ENCODE peak calls at places on chromosomes 11 and 22, in eight cellular contexts. X, L, B, I, Y, C, F and D are unnamed samples.
A peak's percentile ranks its signal among the peaks of the same experiment; 100 is the strongest.

GRCh38 chr22:31277741-31278642 is 14.3 kb downstream of the PIK3IP1 start:
- DNase-seq in Y (no peak), B (no peak), L (no peak), C (no peak), F (no peak), I (no peak), X (no peak), D (no peak)

GRCh38 chr11:115488945-115489344 is 15.3 kb downstream of the CADM1 start:
- DNase-seq in I (no peak), Y (no peak), B (peak; percentile 87), X (no peak), F (no peak), L (no peak), C (no peak), D (no peak)

GRCh38 chr22:38419121-38419863 is 35.7 kb downstream of the KCNJ4 start:
- DNase-seq in F (no peak), I (no peak), Y (no peak), L (no peak), B (no peak), C (no peak), X (no peak), D (no peak)

GRCh38 chr11:69425895-69426544 is 55.4 kb upstream of the LINC01488 start:
- DNase-seq in X (no peak), C (no peak), B (no peak), Y (no peak), L (no peak), I (no peak), F (no peak), D (no peak)

GRCh38 chr22:25645964-25646363 is 81.5 kb downstream of the GRK3 start:
- DNase-seq in Y (no peak), L (no peak), I (no peak), F (no peak), C (no peak), X (no peak), B (peak; percentile 71), D (no peak)

GRCh38 chr22:36301384-36301828 is 48.5 kb downstream of the APOL1 start:
- DNase-seq in I (peak; percentile 80), L (peak; percentile 94), Y (peak; percentile 83), F (peak; percentile 78), C (peak; percentile 86), B (peak; percentile 59), X (no peak), D (peak; percentile 35)

GRCh38 chr11:118530683-118531596 is at the start of gene TMEM25:
- DNase-seq in X (no peak), L (peak; percentile 93), Y (peak; percentile 72), C (peak; percentile 79), B (peak; percentile 20), F (peak; percentile 73), I (peak; percentile 75), D (peak; percentile 96)

GRCh38 chr11:8567597-8568198 is 26.3 kb downstream of the STK33 start:
- DNase-seq in I (no peak), X (no peak), C (no peak), B (peak; percentile 88), L (no peak), Y (no peak), F (no peak), D (no peak)

GRCh38 chr11:46389450-46390330 is 1.9 kb downstream of the CHRM4 start:
- DNase-seq in C (peak; percentile 91), Y (peak; percentile 75), L (peak; percentile 94), I (peak; percentile 63), F (peak; percentile 74), X (no peak), B (peak; percentile 23), D (peak; percentile 85)

GRCh38 chr22:19868773-19869471 is 14.2 kb upstream of the GNB1L start:
- DNase-seq in X (no peak), F (no peak), L (peak; percentile 84), C (no peak), Y (no peak), B (peak; percentile 68), I (peak; percentile 12), D (no peak)

GRCh38 chr22:17112491-17113042 is 8.6 kb downstream of the TMEM121B start:
- DNase-seq in L (no peak), X (no peak), B (no peak), I (no peak), Y (no peak), C (peak; percentile 45), F (no peak), D (no peak)

GRCh38 chr11:48055292-48056132 is 75.2 kb downstream of the PTPRJ start:
- DNase-seq in Y (no peak), F (no peak), C (peak; percentile 17), B (peak; percentile 51), X (no peak), L (no peak), I (no peak), D (no peak)

GRCh38 chr11:63680842-63681207 is 475 bp upstream of the RTN3 start:
- DNase-seq in Y (no peak), I (no peak), C (no peak), X (no peak), B (peak; percentile 44), F (no peak), L (no peak), D (no peak)

DNA sequence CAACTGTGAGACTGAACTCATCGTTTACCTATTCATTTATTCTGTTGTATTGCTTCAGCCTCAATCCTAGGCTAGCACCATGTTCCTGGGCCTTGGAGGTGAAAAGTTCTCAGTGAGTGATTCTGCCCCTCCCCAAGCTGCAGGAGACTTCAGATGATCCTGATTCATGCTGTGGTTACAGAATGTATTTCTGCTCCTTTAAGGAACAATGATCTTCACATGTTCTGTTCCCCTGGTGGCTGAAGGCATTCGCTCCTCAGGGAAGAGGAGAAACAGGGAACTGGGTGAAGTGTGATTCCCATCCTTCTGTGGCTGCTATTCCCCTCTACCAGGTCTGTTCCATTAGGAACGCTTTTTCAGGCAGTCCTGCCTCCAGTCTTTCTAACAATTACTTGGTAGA is 2.4 kb downstream of the OR52E1 start:
- DNase-seq in Y (no peak), B (peak; percentile 3), I (no peak), X (no peak), L (no peak), F (no peak), C (no peak), D (no peak)
- TF ChIP-seq CTCF in Y (no peak), B (no peak), I (no peak), X (no peak), L (no peak), F (no peak), C (no peak), D (no peak)

GRCh38 chr22:47210686-47211085 is 448.2 kb downstream of the TBC1D22A start:
- DNase-seq in X (no peak), F (no peak), B (no peak), L (peak; percentile 45), C (no peak), I (no peak), Y (no peak), D (no peak)

GRCh38 chr22:47209547-47210023 is 447.1 kb downstream of the TBC1D22A start:
- DNase-seq in C (no peak), B (no peak), F (no peak), L (peak; percentile 82), X (peak; percentile 41), I (no peak), Y (no peak), D (no peak)

GRCh38 chr22:47210112-47210657 is 447.7 kb downstream of the TBC1D22A start:
- DNase-seq in X (no peak), F (no peak), Y (no peak), L (peak; percentile 72), C (no peak), I (no peak), B (no peak), D (no peak)

GRCh38 chr22:47215851-47216250 is 453.4 kb downstream of the TBC1D22A start:
- DNase-seq in Y (peak; percentile 2), I (no peak), L (peak; percentile 45), B (no peak), X (no peak), F (no peak), C (no peak), D (no peak)

GRCh38 chr22:47213571-47214230 is 451.3 kb downstream of the TBC1D22A start:
- DNase-seq in L (peak; percentile 72), X (no peak), C (no peak), I (no peak), B (no peak), F (no peak), Y (peak; percentile 6), D (no peak)
- TF ChIP-seq CTCF in L (no peak), X (peak; percentile 24), C (peak; percentile 16), I (peak; percentile 23), B (peak; percentile 34), F (peak; percentile 54), Y (no peak), D (peak; percentile 37)

DNA sequence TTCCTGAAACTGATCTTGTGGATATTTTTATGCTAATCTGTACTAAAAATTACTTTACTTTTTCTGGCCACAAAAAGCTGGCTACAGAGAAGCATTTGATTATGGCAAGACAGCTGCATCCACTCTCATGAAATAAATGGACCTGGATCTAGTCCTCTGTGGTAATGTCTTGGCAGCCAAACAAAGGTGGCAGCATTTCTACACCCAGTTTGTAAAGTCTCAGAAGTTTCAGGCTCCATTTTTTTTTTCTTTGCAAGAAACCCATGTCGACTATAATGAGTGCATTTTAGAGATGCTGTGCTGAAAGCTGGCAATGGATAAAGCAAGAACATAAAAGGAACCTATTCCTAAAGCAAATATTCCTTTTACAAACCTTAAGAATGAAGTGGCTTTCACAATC is 33.5 kb downstream of the THAP12 start:
- DNase-seq in X (no peak), F (no peak), L (no peak), I (no peak), C (no peak), B (no peak), Y (no peak), D (no peak)
- TF ChIP-seq CTCF in X (no peak), F (no peak), L (no peak), I (no peak), C (no peak), B (no peak), Y (no peak), D (peak; percentile 12)

GRCh38 chr11:10622957-10623787 is 54.7 kb upstream of the LYVE1 start:
- DNase-seq in C (no peak), Y (no peak), B (no peak), L (peak; percentile 84), F (no peak), I (no peak), X (peak; percentile 71), D (no peak)
- TF ChIP-seq CTCF in C (no peak), Y (no peak), B (no peak), L (no peak), F (no peak), I (no peak), X (no peak), D (no peak)

DNA sequence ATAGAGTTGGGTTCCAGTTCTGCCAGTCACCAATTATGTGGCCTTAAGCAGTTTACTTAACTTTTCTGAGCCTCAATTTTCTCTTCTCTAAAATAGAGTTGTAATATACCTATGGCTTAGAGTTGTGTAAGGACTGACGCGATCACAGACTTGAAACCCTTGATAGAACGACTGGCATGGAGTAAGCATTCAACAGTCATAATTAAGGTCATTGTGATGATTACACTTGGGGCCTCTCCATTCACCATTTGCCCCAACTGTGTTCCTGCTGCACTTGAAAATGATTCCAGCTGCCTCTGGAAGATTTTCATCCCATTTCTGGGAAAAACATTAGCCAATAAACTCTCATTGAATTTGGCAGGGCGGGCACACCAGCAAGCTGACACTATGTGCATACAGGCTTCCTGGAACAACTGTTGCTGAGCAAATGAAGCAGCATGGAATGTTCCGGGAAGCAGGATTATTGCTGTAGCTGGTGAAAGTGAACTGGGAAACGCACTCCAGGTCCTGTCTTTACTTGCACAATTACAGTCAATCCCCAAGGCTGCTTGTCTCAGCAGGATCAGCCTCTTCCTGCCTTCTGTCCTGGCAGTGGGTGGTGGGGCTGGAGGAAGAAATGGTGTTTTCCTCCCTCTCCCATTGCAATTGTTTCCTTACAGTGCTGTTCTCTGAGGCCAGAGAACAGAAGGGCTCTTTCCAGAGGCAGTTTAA is 19.6 kb downstream of the CD44 start:
- DNase-seq in F (no peak), I (peak; percentile 46), L (peak; percentile 89), X (no peak), B (peak; percentile 96), C (no peak), Y (no peak), D (no peak)
- TF ChIP-seq CTCF in F (no peak), I (no peak), L (no peak), X (no peak), B (no peak), C (no peak), Y (no peak), D (no peak)